ENCODE peak calls at places on chromosomes 1 and 21, in four cellular contexts. A, Z, N and U are unnamed samples.

GRCh38 chr1:20480261-20481157 is 5.5 kb downstream of the CAMK2N1 start:
- DNase-seq in A (no peak), Z (peak; percentile 87), N (no peak), U (no peak)

GRCh38 chr1:38062361-38063288 is 16.0 kb upstream of the POU3F1 start:
- DNase-seq in A (no peak), N (no peak), Z (no peak), U (peak; percentile 87)

GRCh38 chr1:85047144-85047471 is 1.2 kb downstream of the MCOLN3 start:
- DNase-seq in A (no peak), Z (no peak), N (no peak), U (no peak)

GRCh38 chr1:47351305-47351704 is 17.7 kb downstream of the CMPK1 start:
- DNase-seq in A (no peak), Z (peak; percentile 37), N (no peak), U (no peak)

GRCh38 chr1:10671090-10671489 is 125.4 kb downstream of the CASZ1 start:
- DNase-seq in Z (no peak), A (no peak), N (no peak), U (no peak)

GRCh38 chr1:154571964-154572288 is 4.3 kb downstream of the CHRNB2 start:
- DNase-seq in N (no peak), Z (no peak), A (no peak), U (no peak)

GRCh38 chr1:30061292-30062204 is 661.8 kb downstream of the MATN1 start:
- DNase-seq in A (no peak), Z (no peak), N (no peak), U (no peak)

GRCh38 chr21:42568377-42568776 is 54.7 kb downstream of the SLC37A1 start:
- DNase-seq in A (no peak), N (peak; percentile 3), Z (no peak), U (no peak)

GRCh38 chr21:39387461-39388037 is 38.7 kb upstream of the HMGN1 start:
- DNase-seq in N (peak; percentile 98), A (peak; percentile 33), Z (peak; percentile 63), U (peak; percentile 69)

GRCh38 chr1:85850238-85850637 is 142.0 kb upstream of the ZNHIT6 start:
- DNase-seq in Z (peak; percentile 95), N (no peak), A (peak; percentile 91), U (no peak)

GRCh38 chr1:91650764-91651163 is 150.1 kb downstream of the CDC7 start:
- DNase-seq in A (peak; percentile 10), Z (peak; percentile 67), N (no peak), U (no peak)

GRCh38 chr21:34092241-34092921 is 19.0 kb downstream of the MRPS6 start:
- DNase-seq in Z (no peak), N (no peak), A (no peak), U (no peak)

GRCh38 chr1:53341961-53342707 is 14.3 kb upstream of the LRP8 start:
- DNase-seq in Z (no peak), N (no peak), A (no peak), U (no peak)

GRCh38 chr1:41807390-41807789 is 111.3 kb downstream of the HIVEP3 start:
- DNase-seq in Z (no peak), N (no peak), A (no peak), U (no peak)

GRCh38 chr1:89703469-89703868 is 70.5 kb downstream of the LRRC8C start:
- DNase-seq in N (no peak), A (no peak), Z (no peak), U (no peak)

GRCh38 chr1:25954371-25954938 is 43.4 kb downstream of the PAFAH2 start:
- DNase-seq in Z (no peak), A (no peak), N (no peak), U (no peak)

GRCh38 chr1:26161408-26162219 is 2.7 kb downstream of the FAM110D start:
- DNase-seq in Z (peak; percentile 65), N (peak; percentile 64), A (no peak), U (no peak)